ENCODE peak calls at places on chromosomes 16 and 17, in five cellular contexts. One of them, this sample, is unnamed.

GRCh38 chr17:77312786-77313599 is 172.2 kb downstream of the SEC14L1 start:
- DNase-seq in stomach: peak; percentile 75
- DNase-seq in sigmoid colon: peak; percentile 80
- DNase-seq in transverse colon: peak; percentile 73
- DNase-seq in GM12878: no peak
- DNase-seq in this sample: no peak

GRCh38 chr16:13036600-13036999 is 135.2 kb downstream of the SHISA9 start:
- DNase-seq in stomach: peak; percentile 27
- DNase-seq in sigmoid colon: no peak
- DNase-seq in transverse colon: no peak
- DNase-seq in GM12878: no peak
- DNase-seq in this sample: no peak

GRCh38 chr16:26348095-26348494 is 656.3 kb downstream of the HS3ST4 start:
- DNase-seq in stomach: no peak
- DNase-seq in sigmoid colon: no peak
- DNase-seq in transverse colon: no peak
- DNase-seq in GM12878: no peak
- DNase-seq in this sample: peak; percentile 45

GRCh38 chr17:14038206-14038605 is 31.1 kb upstream of the COX10 start:
- DNase-seq in stomach: no peak
- DNase-seq in sigmoid colon: no peak
- DNase-seq in transverse colon: no peak
- DNase-seq in GM12878: no peak
- DNase-seq in this sample: no peak

GRCh38 chr17:65557349-65558310 is 3.8 kb downstream of the AXIN2 start:
- DNase-seq in stomach: no peak
- DNase-seq in sigmoid colon: no peak
- DNase-seq in transverse colon: no peak
- DNase-seq in GM12878: no peak
- DNase-seq in this sample: no peak

GRCh38 chr17:55737976-55738501 is 12.8 kb upstream of the PCTP start:
- DNase-seq in stomach: no peak
- DNase-seq in sigmoid colon: no peak
- DNase-seq in transverse colon: no peak
- DNase-seq in GM12878: no peak
- DNase-seq in this sample: no peak

GRCh38 chr17:80574496-80574895 is 29.9 kb downstream of the RPTOR start:
- DNase-seq in stomach: no peak
- DNase-seq in sigmoid colon: no peak
- DNase-seq in transverse colon: no peak
- DNase-seq in GM12878: no peak
- DNase-seq in this sample: no peak

GRCh38 chr16:17342031-17342430 is 128.7 kb downstream of the XYLT1 start:
- DNase-seq in stomach: no peak
- DNase-seq in sigmoid colon: no peak
- DNase-seq in transverse colon: no peak
- DNase-seq in GM12878: no peak
- DNase-seq in this sample: no peak

GRCh38 chr16:86476956-86477530 is 33.3 kb upstream of the FOXF1 start:
- DNase-seq in stomach: no peak
- DNase-seq in sigmoid colon: no peak
- DNase-seq in transverse colon: no peak
- DNase-seq in GM12878: no peak
- DNase-seq in this sample: no peak

GRCh38 chr16:8685617-8686016 is 11.2 kb downstream of the ABAT start:
- DNase-seq in stomach: no peak
- DNase-seq in sigmoid colon: no peak
- DNase-seq in transverse colon: no peak
- DNase-seq in GM12878: no peak
- DNase-seq in this sample: no peak

GRCh38 chr16:82699711-82700495 is 73.1 kb downstream of the CDH13 start:
- DNase-seq in stomach: no peak
- DNase-seq in sigmoid colon: no peak
- DNase-seq in transverse colon: no peak
- DNase-seq in GM12878: no peak
- DNase-seq in this sample: no peak

GRCh38 chr17:28978016-28978415 is 26.7 kb upstream of the PHF12 start:
- DNase-seq in stomach: no peak
- DNase-seq in sigmoid colon: no peak
- DNase-seq in transverse colon: no peak
- DNase-seq in GM12878: no peak
- DNase-seq in this sample: no peak
- H3K4me1 ChIP-seq in stomach: no peaks in the 10 kb centered on the region
- H3K4me1 ChIP-seq in sigmoid colon: no peaks in the 10 kb centered on the region
- H3K4me1 ChIP-seq in transverse colon: no peaks in the 10 kb centered on the region
- H3K4me1 ChIP-seq in GM12878: peaks cover 11% of the 10 kb centered on the region
- H3K4me1 ChIP-seq in this sample: no peaks in the 10 kb centered on the region

GRCh38 chr17:72496461-72496860 is 375.6 kb downstream of the SOX9 start:
- DNase-seq in stomach: no peak
- DNase-seq in sigmoid colon: no peak
- DNase-seq in transverse colon: no peak
- DNase-seq in GM12878: no peak
- DNase-seq in this sample: no peak

GRCh38 chr17:72494576-72494975 is 373.8 kb downstream of the SOX9 start:
- DNase-seq in stomach: no peak
- DNase-seq in sigmoid colon: no peak
- DNase-seq in transverse colon: no peak
- DNase-seq in GM12878: no peak
- DNase-seq in this sample: no peak

GRCh38 chr17:72501404-72502110 is 380.7 kb downstream of the SOX9 start:
- DNase-seq in stomach: peak; percentile 90
- DNase-seq in sigmoid colon: no peak
- DNase-seq in transverse colon: no peak
- DNase-seq in GM12878: no peak
- DNase-seq in this sample: no peak

GRCh38 chr17:72498671-72499210 is 377.9 kb downstream of the SOX9 start:
- DNase-seq in stomach: no peak
- DNase-seq in sigmoid colon: no peak
- DNase-seq in transverse colon: no peak
- DNase-seq in GM12878: no peak
- DNase-seq in this sample: no peak

DNA sequence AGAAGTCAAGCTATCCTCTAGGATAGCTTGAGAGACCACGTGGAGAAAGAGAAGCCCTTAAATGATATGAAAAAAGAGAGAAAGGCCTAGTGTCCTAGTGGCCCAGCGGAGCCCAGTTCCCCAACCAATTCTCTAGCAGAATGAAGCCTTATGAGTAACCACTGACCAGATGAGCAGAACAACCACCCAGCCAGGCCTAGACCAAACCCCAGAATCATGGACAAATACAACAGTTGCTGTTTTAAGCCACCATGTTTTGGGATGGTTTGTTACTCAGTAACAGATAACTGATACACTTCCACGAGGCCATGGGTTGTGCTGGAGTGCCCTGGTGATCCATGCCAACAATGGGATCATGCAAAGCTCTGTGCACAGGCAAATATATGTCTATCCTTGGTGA is 377.1 kb downstream of the SOX9 start:
- DNase-seq in stomach: no peak
- DNase-seq in sigmoid colon: no peak
- DNase-seq in transverse colon: no peak
- DNase-seq in GM12878: no peak
- DNase-seq in this sample: no peak
- H3K4me3 ChIP-seq in stomach: no peak overlapping the region
- H3K4me3 ChIP-seq in sigmoid colon: no peak overlapping the region
- H3K4me3 ChIP-seq in transverse colon: no peak overlapping the region
- H3K4me3 ChIP-seq in GM12878: no peak overlapping the region
- H3K4me3 ChIP-seq in this sample: no peak overlapping the region

GRCh38 chr16:50216231-50216630 is 50.1 kb upstream of the ADCY7 start:
- DNase-seq in stomach: no peak
- DNase-seq in sigmoid colon: no peak
- DNase-seq in transverse colon: no peak
- DNase-seq in GM12878: no peak
- DNase-seq in this sample: no peak

GRCh38 chr16:50215680-50216079 is 50.7 kb upstream of the ADCY7 start:
- DNase-seq in stomach: no peak
- DNase-seq in sigmoid colon: no peak
- DNase-seq in transverse colon: no peak
- DNase-seq in GM12878: no peak
- DNase-seq in this sample: no peak

GRCh38 chr16:50209548-50210265 is 56.6 kb downstream of the TENT4B start:
- DNase-seq in stomach: no peak
- DNase-seq in sigmoid colon: no peak
- DNase-seq in transverse colon: peak; percentile 35
- DNase-seq in GM12878: no peak
- DNase-seq in this sample: no peak

GRCh38 chr16:50210266-50211038 is 55.9 kb upstream of the ADCY7 start:
- DNase-seq in stomach: peak; percentile 81
- DNase-seq in sigmoid colon: peak; percentile 95
- DNase-seq in transverse colon: peak; percentile 82
- DNase-seq in GM12878: peak; percentile 48
- DNase-seq in this sample: no peak

DNA sequence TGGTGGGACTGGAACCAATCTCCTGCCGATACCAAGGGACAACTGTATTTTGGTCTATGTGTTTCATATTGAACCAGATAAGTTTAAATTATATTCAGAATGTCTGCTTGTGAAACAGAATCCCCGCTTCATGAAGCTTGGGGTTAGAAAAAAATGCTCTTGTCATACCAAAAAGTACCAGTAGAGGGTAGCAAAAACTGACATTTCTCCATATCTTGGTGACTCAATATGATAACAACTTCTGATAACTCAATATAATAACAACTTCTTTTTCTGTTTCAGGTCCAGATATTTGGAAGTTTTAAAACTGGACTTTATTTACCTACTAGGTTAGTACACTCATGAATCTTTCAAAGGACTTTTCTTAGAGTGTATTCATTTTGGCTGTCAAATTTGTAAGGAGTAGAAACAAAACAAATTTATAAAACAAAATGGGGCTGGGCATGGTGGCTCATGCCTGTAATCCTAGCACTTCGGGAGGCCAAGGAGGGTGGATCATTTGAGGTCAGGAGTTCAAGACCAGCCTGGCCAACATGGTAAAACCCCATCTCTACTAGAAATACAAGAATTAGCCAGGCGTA is 52.3 kb upstream of the ADCY7 start:
- DNase-seq in stomach: no peak
- DNase-seq in sigmoid colon: no peak
- DNase-seq in transverse colon: no peak
- DNase-seq in GM12878: no peak
- DNase-seq in this sample: no peak
- TF ChIP-seq POLR2AphosphoS5 in stomach: no peak
- TF ChIP-seq POLR2AphosphoS5 in sigmoid colon: no peak
- TF ChIP-seq POLR2AphosphoS5 in transverse colon: no peak
- TF ChIP-seq POLR2AphosphoS5 in GM12878: no peak
- TF ChIP-seq POLR2AphosphoS5 in this sample: no peak

GRCh38 chr16:57184113-57184512 is 1.7 kb downstream of the PSME3IP1 start:
- DNase-seq in stomach: no peak
- DNase-seq in sigmoid colon: no peak
- DNase-seq in transverse colon: no peak
- DNase-seq in GM12878: no peak
- DNase-seq in this sample: no peak

GRCh38 chr16:57175896-57176295 is 9.9 kb downstream of the PSME3IP1 start:
- DNase-seq in stomach: no peak
- DNase-seq in sigmoid colon: no peak
- DNase-seq in transverse colon: no peak
- DNase-seq in GM12878: no peak
- DNase-seq in this sample: no peak

GRCh38 chr16:57178793-57179212 is 7.0 kb downstream of the PSME3IP1 start:
- DNase-seq in stomach: no peak
- DNase-seq in sigmoid colon: no peak
- DNase-seq in transverse colon: no peak
- DNase-seq in GM12878: no peak
- DNase-seq in this sample: no peak

GRCh38 chr16:57178296-57178695 is 7.5 kb downstream of the PSME3IP1 start:
- DNase-seq in stomach: no peak
- DNase-seq in sigmoid colon: no peak
- DNase-seq in transverse colon: no peak
- DNase-seq in GM12878: no peak
- DNase-seq in this sample: no peak

GRCh38 chr16:57179429-57179828 is 6.4 kb downstream of the PSME3IP1 start:
- DNase-seq in stomach: no peak
- DNase-seq in sigmoid colon: no peak
- DNase-seq in transverse colon: no peak
- DNase-seq in GM12878: no peak
- DNase-seq in this sample: no peak
- H3K4me1 ChIP-seq in stomach: peaks cover 3% of the 10 kb centered on the region
- H3K4me1 ChIP-seq in sigmoid colon: no peaks in the 10 kb centered on the region
- H3K4me1 ChIP-seq in transverse colon: peaks cover 1% of the 10 kb centered on the region
- H3K4me1 ChIP-seq in GM12878: peaks cover 5% of the 10 kb centered on the region
- H3K4me1 ChIP-seq in this sample: peaks cover 10% of the 10 kb centered on the region

DNA sequence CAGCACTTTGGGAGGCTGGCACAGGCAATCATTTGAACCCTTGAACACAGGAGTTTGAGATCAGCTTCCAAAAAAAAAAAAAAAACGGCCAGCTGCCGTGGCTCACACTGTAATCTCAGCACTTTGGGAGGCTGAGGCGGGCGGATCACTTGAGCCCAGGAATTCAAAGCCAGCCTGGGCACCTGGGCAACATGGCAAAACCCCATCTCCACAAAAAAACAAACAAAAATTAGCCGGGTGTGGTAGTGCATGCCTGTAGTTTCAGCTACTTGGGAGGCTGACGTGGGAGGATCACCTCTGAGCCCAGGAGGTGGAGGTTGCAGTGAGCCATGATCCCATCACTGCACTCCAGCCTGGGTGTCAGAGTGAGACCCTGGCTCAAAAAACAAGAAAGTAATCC is 39.0 kb downstream of the GRB2 start:
- DNase-seq in stomach: no peak
- DNase-seq in sigmoid colon: no peak
- DNase-seq in transverse colon: no peak
- DNase-seq in GM12878: no peak
- DNase-seq in this sample: no peak
- H3K4me3 ChIP-seq in stomach: no peak overlapping the region
- H3K4me3 ChIP-seq in sigmoid colon: no peak overlapping the region
- H3K4me3 ChIP-seq in transverse colon: no peak overlapping the region
- H3K4me3 ChIP-seq in GM12878: peak overlapping the region; percentile 10
- H3K4me3 ChIP-seq in this sample: no peak overlapping the region

GRCh38 chr16:69055003-69055402 is 50.5 kb upstream of the HAS3 start:
- DNase-seq in stomach: no peak
- DNase-seq in sigmoid colon: peak; percentile 2
- DNase-seq in transverse colon: no peak
- DNase-seq in GM12878: no peak
- DNase-seq in this sample: no peak

DNA sequence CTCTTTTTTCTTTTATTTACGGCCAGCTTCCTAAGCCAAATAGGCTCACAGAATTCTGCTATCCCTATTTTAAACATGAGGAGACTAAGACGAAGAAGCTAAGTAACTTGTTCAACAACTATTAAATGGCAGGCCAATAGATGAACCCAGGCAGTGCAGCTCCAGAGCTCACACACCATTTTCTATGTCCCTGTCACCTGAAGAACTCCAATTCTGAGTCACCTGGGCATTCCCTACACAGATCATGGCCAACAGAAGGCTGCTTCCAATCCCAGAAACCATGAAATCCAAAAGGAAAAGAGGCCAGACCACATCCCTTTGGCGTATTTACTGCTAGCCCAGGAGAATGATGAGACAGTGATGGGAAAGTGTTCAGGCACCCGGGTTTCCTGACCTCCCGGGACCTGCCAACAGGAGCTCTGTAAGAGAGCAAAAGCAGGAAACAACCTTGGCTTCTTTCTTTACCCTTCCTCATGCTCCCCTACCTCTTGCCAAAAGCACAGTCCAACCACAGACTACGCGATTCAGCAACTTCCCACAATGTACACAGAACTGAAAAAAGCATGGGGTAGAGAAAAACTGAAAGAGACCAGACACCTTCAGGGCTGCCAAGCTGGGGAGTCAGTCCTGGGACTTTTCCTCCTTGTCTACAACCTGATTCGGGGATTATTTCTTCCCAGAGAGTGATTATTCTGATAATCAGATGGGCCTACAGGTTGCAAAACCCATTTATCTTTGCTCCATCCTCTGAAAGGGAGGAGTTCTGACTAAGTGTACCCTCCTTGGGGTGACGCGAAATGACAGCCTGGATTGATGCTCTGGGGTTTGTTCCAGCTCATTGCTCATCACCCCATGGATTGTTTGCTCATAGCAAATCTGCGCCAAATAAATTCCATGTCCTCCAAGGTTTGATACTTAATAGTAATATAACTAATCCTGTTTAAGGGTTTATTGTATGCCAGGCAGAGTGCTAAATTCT is 47.8 kb upstream of the HAS3 start:
- DNase-seq in stomach: no peak
- DNase-seq in sigmoid colon: peak; percentile 62
- DNase-seq in transverse colon: no peak
- DNase-seq in GM12878: peak; percentile 59
- DNase-seq in this sample: no peak
- TF ChIP-seq POLR2AphosphoS5 in stomach: no peak
- TF ChIP-seq POLR2AphosphoS5 in sigmoid colon: no peak
- TF ChIP-seq POLR2AphosphoS5 in transverse colon: no peak
- TF ChIP-seq POLR2AphosphoS5 in GM12878: no peak
- TF ChIP-seq POLR2AphosphoS5 in this sample: no peak

This sample was measured in esophagus muscularis mucosa.